ENCODE peak calls at places on chromosomes 6 and 20, in six cellular contexts. G is epithelial cell of esophagus, P is lower lobe of right lung, A is Panc1, S is neural crest cell, D is AG04450. C is an unnamed sample.

GRCh38 chr6:79702701-79703100 is 71.6 kb downstream of the SH3BGRL2 start:
- DNase-seq in G (no peak), P (no peak), A (no peak), S (no peak), D (no peak), C (no peak)

GRCh38 chr20:62688855-62689460 is 19.7 kb upstream of the NTSR1 start:
- DNase-seq in G (peak), P (no peak), A (no peak), S (no peak), D (no peak), C (no peak)

GRCh38 chr6:85865665-85866372 is 223.1 kb upstream of the SYNCRIP start:
- DNase-seq in G (peak), P (no peak), A (no peak), S (no peak), D (no peak), C (no peak)

GRCh38 chr20:2468581-2469407 is 1.8 kb downstream of the SNRPB start:
- DNase-seq in G (no peak), P (no peak), A (no peak), S (no peak), D (no peak), C (no peak)

GRCh38 chr20:5735845-5736530 is 14.2 kb upstream of the SHLD1 start:
- DNase-seq in G (no peak), P (no peak), A (no peak), S (no peak), D (no peak), C (no peak)

GRCh38 chr6:22056398-22056797 is 240.4 kb downstream of the PRL start:
- DNase-seq in G (peak), P (no peak), A (no peak), S (no peak), D (no peak), C (no peak)

GRCh38 chr6:34138191-34138590 is 7.7 kb downstream of the GRM4 start:
- DNase-seq in G (no peak), P (no peak), A (no peak), S (no peak), D (no peak), C (no peak)

GRCh38 chr20:6074784-6075183 is 20.9 kb upstream of the LRRN4 start:
- DNase-seq in G (no peak), P (no peak), A (no peak), S (no peak), D (no peak), C (no peak)

GRCh38 chr20:48910360-48910781 is 11.1 kb upstream of the ARFGEF2 start:
- DNase-seq in G (no peak), P (no peak), A (no peak), S (no peak), D (no peak), C (no peak)

GRCh38 chr6:10837692-10837996 is 695 bp downstream of the MAK start:
- DNase-seq in G (peak), P (no peak), A (no peak), S (no peak), D (no peak), C (no peak)

GRCh38 chr20:44092551-44093248 is 94.3 kb downstream of the JPH2 start:
- DNase-seq in G (peak), P (no peak), A (no peak), S (peak), D (no peak), C (no peak)

GRCh38 chr6:160030103-160030502 is 61.2 kb downstream of the IGF2R start:
- DNase-seq in G (peak), P (peak), A (no peak), S (no peak), D (peak), C (peak)

GRCh38 chr6:163729127-163729872 is 314.8 kb downstream of the QKI start:
- DNase-seq in G (no peak), P (no peak), A (no peak), S (no peak), D (no peak), C (no peak)

GRCh38 chr20:6766433-6766832 is 1.1 kb upstream of the BMP2 start:
- DNase-seq in G (no peak), P (no peak), A (no peak), S (no peak), D (no peak), C (no peak)

GRCh38 chr6:155765275-155766194 is 309.9 kb upstream of the NOX3 start:
- DNase-seq in G (no peak), P (no peak), A (no peak), S (no peak), D (peak), C (no peak)

DNA sequence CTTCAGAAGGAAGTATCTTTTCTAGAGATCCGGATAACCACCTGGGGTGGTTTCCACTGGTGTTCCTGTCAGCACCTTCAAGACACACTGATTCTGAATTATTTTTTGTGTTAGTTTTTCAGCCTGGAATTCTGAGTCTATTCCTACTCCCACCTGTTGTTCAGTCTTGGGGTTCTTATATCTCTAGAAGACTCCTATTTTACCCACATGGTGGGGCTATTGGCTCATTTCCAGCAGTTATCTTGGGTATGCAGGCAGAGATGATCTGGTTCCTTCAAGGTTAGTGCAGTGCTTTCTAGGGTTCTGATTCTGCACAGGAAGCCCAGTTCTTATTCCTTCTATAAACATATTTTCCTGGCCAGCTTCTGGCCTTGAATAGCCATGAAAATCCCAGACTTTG is 175.6 kb upstream of the PDE7B start:
- DNase-seq in G (peak), P (no peak), A (peak), S (peak), D (no peak), C (peak)
- TF ChIP-seq CTCF in G (no peak), P (peak), A (peak), S (peak), D (peak), C (peak)

DNA sequence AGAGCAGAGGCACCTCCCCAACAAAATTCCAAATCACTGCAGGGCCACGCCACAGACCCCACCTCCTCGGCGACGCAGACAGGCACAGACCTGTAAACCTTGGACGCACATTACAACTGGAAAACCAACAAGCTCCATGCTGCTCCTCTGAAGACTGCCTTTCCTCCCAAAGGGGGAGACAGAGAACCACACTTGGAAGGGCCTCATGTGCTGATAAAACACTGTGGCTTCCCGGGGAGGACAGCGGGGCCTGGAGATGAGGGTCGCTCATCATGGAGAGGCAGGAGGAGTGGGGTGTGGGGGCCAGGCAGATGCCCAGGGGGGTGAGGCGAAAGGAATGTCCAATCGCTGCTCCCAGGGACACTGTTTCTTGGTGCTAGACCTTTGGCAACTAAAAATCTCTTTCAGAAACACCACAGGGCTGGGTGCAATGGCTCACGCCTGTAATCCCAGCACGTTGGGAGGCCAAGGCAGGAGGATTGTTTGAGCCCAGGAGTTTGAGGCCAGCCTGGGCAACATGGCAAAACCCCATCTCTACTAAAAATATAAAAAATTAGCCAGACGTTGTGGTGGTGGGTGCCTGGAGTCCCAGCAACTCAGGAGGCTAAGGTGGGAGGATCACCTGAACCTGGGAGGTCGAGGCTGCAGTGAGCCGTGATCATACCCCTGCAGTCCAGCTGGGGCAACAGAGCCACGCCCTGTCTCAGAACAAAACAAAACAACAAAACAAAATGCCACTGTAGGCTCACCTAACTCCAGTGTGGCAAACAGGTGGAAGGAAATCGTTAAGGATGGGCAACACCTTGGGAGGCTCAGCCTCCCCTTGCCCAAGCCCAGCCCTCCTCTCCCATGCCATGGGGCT is 53.8 kb downstream of the ABHD12 start:
- DNase-seq in G (peak), P (no peak), A (no peak), S (no peak), D (no peak), C (no peak)
- TF ChIP-seq CTCF in G (peak), P (no peak), A (peak), S (peak), D (peak), C (no peak)

DNA sequence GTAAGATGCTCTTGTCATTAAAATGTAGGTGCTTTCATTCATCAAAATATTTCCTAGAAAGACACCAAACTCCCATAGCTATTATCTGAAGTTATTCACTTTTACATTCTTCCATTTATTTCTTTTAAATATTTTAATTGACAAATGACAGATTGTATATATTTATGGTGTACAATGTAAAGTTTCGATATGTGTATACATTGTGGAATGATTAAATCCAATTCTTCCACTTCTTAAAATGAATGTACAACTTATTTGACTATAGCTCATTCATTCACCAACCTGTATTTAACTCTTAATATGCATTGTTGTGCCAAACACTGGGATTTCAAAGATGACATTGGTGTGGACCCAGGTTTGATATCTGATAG is 41.0 kb downstream of the CCN2 start:
- DNase-seq in G (no peak), P (no peak), A (no peak), S (no peak), D (no peak), C (no peak)
- TF ChIP-seq CTCF in G (no peak), P (no peak), A (peak), S (peak), D (no peak), C (peak)

GRCh38 chr6:13397359-13398080 is 69.2 kb upstream of the TBC1D7 start:
- DNase-seq in G (no peak), P (peak), A (no peak), S (no peak), D (no peak), C (no peak)
- TF ChIP-seq CTCF in G (no peak), P (no peak), A (peak), S (peak), D (peak), C (no peak)

DNA sequence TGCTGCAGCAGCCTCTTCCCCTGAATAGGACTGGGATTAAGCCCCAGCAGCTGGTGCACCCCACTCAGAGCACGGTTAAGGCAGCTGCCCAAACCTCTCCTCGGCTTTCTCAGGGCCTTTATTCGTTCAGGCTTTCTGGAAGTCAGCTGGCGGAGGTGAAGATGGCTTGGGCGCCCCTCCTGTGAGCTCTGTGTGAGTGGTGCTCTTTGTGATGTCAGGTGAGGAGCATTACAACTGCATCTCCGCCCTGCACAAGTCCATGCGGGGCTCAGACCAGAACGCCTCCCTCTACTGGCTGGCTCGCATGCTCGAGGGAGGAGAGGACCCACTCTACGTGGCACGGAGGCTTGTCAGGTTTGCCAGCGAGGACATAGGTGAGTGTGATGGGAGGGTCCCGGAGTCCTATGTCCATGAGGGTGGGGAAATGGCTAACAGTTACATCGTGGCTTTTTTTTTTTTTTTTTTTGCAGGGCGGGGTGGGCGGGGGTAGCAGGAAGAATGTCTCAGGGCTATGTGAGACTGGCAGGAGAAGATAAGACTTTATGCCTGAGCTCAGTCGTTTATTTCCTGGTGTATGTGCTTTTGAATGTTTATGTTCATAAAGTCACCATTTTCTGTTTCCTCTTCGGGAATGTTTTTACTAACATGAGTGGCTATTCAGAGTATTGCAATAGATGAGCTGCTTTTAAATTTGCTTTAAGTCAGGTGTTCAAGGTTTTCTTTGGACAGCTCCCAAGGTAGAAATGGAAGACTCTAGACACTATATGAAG is 18.2 kb downstream of the WRNIP1 start:
- DNase-seq in G (no peak), P (no peak), A (no peak), S (no peak), D (no peak), C (no peak)
- TF ChIP-seq CTCF in G (peak), P (no peak), A (no peak), S (no peak), D (peak), C (no peak)

GRCh38 chr6:115271001-115271400 is 789.7 kb downstream of the FRK start:
- DNase-seq in G (no peak), P (no peak), A (no peak), S (no peak), D (no peak), C (no peak)

GRCh38 chr6:115272311-115272710 is 788.4 kb downstream of the FRK start:
- DNase-seq in G (no peak), P (no peak), A (no peak), S (no peak), D (no peak), C (no peak)

GRCh38 chr6:115271434-115271833 is 789.3 kb downstream of the FRK start:
- DNase-seq in G (no peak), P (no peak), A (no peak), S (no peak), D (no peak), C (no peak)
- TF ChIP-seq CTCF in G (no peak), P (no peak), A (no peak), S (peak), D (no peak), C (peak)

DNA sequence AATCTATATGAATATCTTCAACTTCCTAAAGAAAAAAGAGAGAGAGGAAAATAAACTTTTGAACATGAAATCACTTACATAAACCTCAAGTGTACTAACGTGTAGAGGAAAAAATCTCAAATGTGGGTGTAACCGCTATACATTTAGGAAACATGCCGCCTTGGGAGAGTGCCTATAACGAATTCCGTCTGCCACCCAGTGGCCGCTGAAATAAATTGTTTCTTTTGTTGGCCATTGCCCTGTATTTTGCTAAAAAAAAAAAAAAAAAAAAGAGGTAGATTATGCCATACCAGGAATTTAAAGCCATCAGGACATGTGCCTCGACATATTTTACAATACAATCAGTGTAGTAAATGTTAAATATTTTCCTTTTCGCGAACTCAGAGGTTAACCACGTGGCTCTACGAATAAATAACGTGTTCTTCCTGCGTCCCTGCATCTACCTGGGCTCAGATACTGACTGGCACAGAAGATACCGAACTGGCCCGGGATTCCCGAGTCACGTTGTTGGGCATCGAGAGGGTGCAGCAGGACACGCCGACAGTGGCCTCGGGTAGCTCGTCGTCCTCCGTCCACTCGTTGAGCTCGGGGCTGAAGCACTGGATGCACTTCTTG is 14.3 kb downstream of the KLHL31 start:
- DNase-seq in G (peak), P (peak), A (peak), S (peak), D (peak), C (peak)
- TF ChIP-seq CTCF in G (peak), P (peak), A (peak), S (peak), D (peak), C (peak)

GRCh38 chr20:16666272-16666671 is 63.6 kb upstream of the SNRPB2 start:
- DNase-seq in G (no peak), P (no peak), A (no peak), S (no peak), D (no peak), C (no peak)
- TF ChIP-seq CTCF in G (peak), P (no peak), A (peak), S (peak), D (peak), C (peak)